ENCODE peak calls at places on chromosomes 5 and 9, in ten cellular contexts. K, U, N, Y, E, S, P, X, R and J are unnamed samples.

GRCh38 chr5:10524376-10525123 is 39.3 kb upstream of the ANKRD33B start:
- DNase-seq in K (no peak), U (peak; percentile 65), N (no peak), Y (peak; percentile 82), E (no peak), S (no peak), P (no peak), X (no peak), R (peak; percentile 36), J (no peak)

GRCh38 chr9:83355024-83355444 is 183.2 kb downstream of the FRMD3 start:
- DNase-seq in K (no peak), U (no peak), N (no peak), Y (no peak), E (no peak), S (no peak), P (no peak), X (no peak), R (no peak), J (no peak)

GRCh38 chr9:124015661-124016131 is 4.1 kb downstream of the LHX2 start:
- DNase-seq in K (no peak), U (no peak), N (no peak), Y (no peak), E (no peak), S (no peak), P (no peak), X (no peak), R (no peak), J (no peak)

GRCh38 chr9:72280913-72281500 is 84.0 kb downstream of the ZFAND5 start:
- DNase-seq in K (peak; percentile 50), U (peak; percentile 62), N (peak; percentile 72), Y (peak; percentile 38), E (peak; percentile 63), S (peak; percentile 57), P (peak; percentile 89), X (peak; percentile 76), R (peak; percentile 88), J (peak; percentile 67)

GRCh38 chr5:174531782-174532191 is 192.6 kb upstream of the MSX2 start:
- DNase-seq in K (no peak), U (no peak), N (no peak), Y (no peak), E (no peak), S (no peak), P (no peak), X (no peak), R (no peak), J (no peak)

GRCh38 chr5:112975721-112976431 is 722 bp upstream of the DCP2 start:
- DNase-seq in K (no peak), U (no peak), N (no peak), Y (no peak), E (no peak), S (no peak), P (no peak), X (no peak), R (no peak), J (no peak)

GRCh38 chr9:130523921-130524320 is 55.5 kb upstream of the FUBP3 start:
- DNase-seq in K (no peak), U (no peak), N (no peak), Y (no peak), E (no peak), S (no peak), P (no peak), X (no peak), R (no peak), J (no peak)

GRCh38 chr5:2381861-2382260 is 369.6 kb downstream of the IRX2 start:
- DNase-seq in K (no peak), U (no peak), N (no peak), Y (no peak), E (no peak), S (no peak), P (no peak), X (no peak), R (no peak), J (no peak)

GRCh38 chr9:98807811-98808195 is 333 bp downstream of the GALNT12 start:
- DNase-seq in K (no peak), U (no peak), N (no peak), Y (no peak), E (no peak), S (no peak), P (peak; percentile 80), X (peak; percentile 50), R (no peak), J (no peak)

GRCh38 chr9:93288891-93289883 is 105.2 kb downstream of the WNK2 start:
- DNase-seq in K (no peak), U (no peak), N (no peak), Y (no peak), E (peak; percentile 52), S (no peak), P (peak; percentile 72), X (no peak), R (no peak), J (peak; percentile 70)

GRCh38 chr5:63822633-63823032 is 139.6 kb downstream of the HTR1A start:
- DNase-seq in K (no peak), U (no peak), N (no peak), Y (no peak), E (no peak), S (no peak), P (no peak), X (no peak), R (no peak), J (no peak)

GRCh38 chr5:59893436-59894227 is at the start of gene PDE4D:
- DNase-seq in K (peak; percentile 47), U (peak; percentile 16), N (peak; percentile 85), Y (peak; percentile 1), E (peak; percentile 26), S (no peak), P (peak; percentile 77), X (peak; percentile 19), R (peak; percentile 52), J (peak; percentile 88)

GRCh38 chr9:71929791-71930440 is 18.5 kb downstream of the C9orf85 start:
- DNase-seq in K (no peak), U (no peak), N (no peak), Y (no peak), E (no peak), S (no peak), P (no peak), X (no peak), R (no peak), J (no peak)

GRCh38 chr5:72653586-72653985 is 146.4 kb upstream of the ZNF366 start:
- DNase-seq in K (no peak), U (no peak), N (no peak), Y (no peak), E (no peak), S (no peak), P (no peak), X (no peak), R (no peak), J (no peak)

GRCh38 chr9:37540634-37541033 is 35.5 kb downstream of the FBXO10 start:
- DNase-seq in K (peak; percentile 66), U (peak; percentile 36), N (no peak), Y (no peak), E (no peak), S (no peak), P (no peak), X (peak; percentile 53), R (no peak), J (no peak)
- TF ChIP-seq CTCF in K (no peak), U (no peak), N (no peak), Y (no peak), E (no peak), S (no peak), P (no peak), X (no peak), R (no peak), J (no peak)

GRCh38 chr9:125746017-125746773 is 978 bp upstream of the PBX3 start:
- DNase-seq in K (peak; percentile 92), U (peak; percentile 89), N (peak; percentile 93), Y (peak; percentile 78), E (peak; percentile 94), S (peak; percentile 87), P (peak; percentile 100), X (peak; percentile 96), R (peak; percentile 97), J (peak; percentile 100)
- TF ChIP-seq CTCF in K (no peak), U (no peak), N (no peak), Y (no peak), E (no peak), S (no peak), P (no peak), X (no peak), R (no peak), J (no peak)

DNA sequence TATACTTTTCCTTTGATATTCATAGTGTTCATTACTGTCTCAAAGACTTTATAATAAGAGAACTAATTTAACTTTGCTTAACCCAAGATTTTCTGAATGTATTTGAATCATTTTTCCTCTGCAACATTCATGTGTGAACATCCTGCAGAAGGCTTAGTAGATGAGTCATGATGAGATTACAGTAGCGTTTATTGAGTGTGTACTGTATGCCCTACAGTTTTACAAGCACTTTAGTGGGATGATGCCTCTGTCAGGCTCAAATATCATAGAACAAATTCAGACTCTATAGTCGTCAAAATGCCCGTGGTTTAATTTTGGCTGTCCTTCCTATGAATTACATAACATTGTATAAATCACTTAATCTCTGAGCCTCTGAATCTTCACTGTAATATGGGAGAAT is 41.2 kb downstream of the FYB1 start:
- DNase-seq in K (no peak), U (no peak), N (no peak), Y (no peak), E (no peak), S (no peak), P (no peak), X (no peak), R (no peak), J (no peak)
- TF ChIP-seq CTCF in K (no peak), U (no peak), N (no peak), Y (no peak), E (no peak), S (no peak), P (no peak), X (no peak), R (no peak), J (no peak)

GRCh38 chr5:143174714-143175398 is 228.6 kb downstream of the NR3C1 start:
- DNase-seq in K (no peak), U (no peak), N (no peak), Y (no peak), E (no peak), S (no peak), P (no peak), X (no peak), R (no peak), J (no peak)

GRCh38 chr5:143179126-143179740 is 224.3 kb downstream of the NR3C1 start:
- DNase-seq in K (no peak), U (no peak), N (no peak), Y (no peak), E (no peak), S (no peak), P (no peak), X (no peak), R (no peak), J (no peak)

GRCh38 chr5:143180751-143181150 is 222.7 kb downstream of the NR3C1 start:
- DNase-seq in K (no peak), U (no peak), N (no peak), Y (no peak), E (no peak), S (no peak), P (no peak), X (no peak), R (no peak), J (no peak)

GRCh38 chr5:143176048-143176447 is 227.4 kb downstream of the NR3C1 start:
- DNase-seq in K (no peak), U (no peak), N (no peak), Y (no peak), E (no peak), S (no peak), P (no peak), X (no peak), R (no peak), J (no peak)

GRCh38 chr5:143177263-143177994 is 226.1 kb downstream of the NR3C1 start:
- DNase-seq in K (no peak), U (peak; percentile 39), N (no peak), Y (peak; percentile 72), E (peak; percentile 23), S (no peak), P (no peak), X (no peak), R (no peak), J (peak; percentile 47)
- TF ChIP-seq CTCF in K (no peak), U (no peak), N (no peak), Y (no peak), E (no peak), S (no peak), P (no peak), X (no peak), R (no peak), J (no peak)